ENCODE peak calls at places on chromosomes 12 and 14, in four cellular contexts. G is epithelial cell of esophagus; Q is CD8-positive, alpha-beta T cell; W is SK-N-SH. H is an unnamed sample.

GRCh38 chr12:28611115-28611435 is 420.8 kb downstream of the CCDC91 start:
- DNase-seq in Q (no peak), W (no peak), G (peak), H (no peak)

GRCh38 chr12:32148372-32148771 is 41.7 kb downstream of the BICD1 start:
- DNase-seq in Q (no peak), W (no peak), G (peak), H (no peak)

GRCh38 chr12:31672521-31672920 is 13.0 kb downstream of the ETFBKMT start:
- DNase-seq in W (no peak), G (no peak), Q (no peak), H (no peak)

GRCh38 chr12:115817399-115817798 is 460.1 kb downstream of the MED13L start:
- DNase-seq in Q (no peak), G (no peak), W (no peak), H (no peak)

GRCh38 chr14:57831981-57832380 is 33.9 kb downstream of the SLC35F4 start:
- DNase-seq in Q (no peak), W (no peak), G (peak), H (no peak)

GRCh38 chr12:80620281-80620680 is 87.2 kb upstream of the MYF6 start:
- DNase-seq in Q (no peak), G (no peak), W (no peak), H (no peak)

GRCh38 chr12:50363141-50363540 is 33.3 kb downstream of the FAM186A start:
- DNase-seq in Q (no peak), G (no peak), W (no peak), H (no peak)

GRCh38 chr12:132772551-132772950 is 10.9 kb upstream of the ANKLE2 start:
- DNase-seq in W (no peak), Q (no peak), G (no peak), H (no peak)

GRCh38 chr14:56290195-56290594 is 172.0 kb downstream of the PELI2 start:
- DNase-seq in Q (no peak), W (no peak), G (no peak), H (no peak)

GRCh38 chr12:50699149-50699548 is 64.8 kb upstream of the ATF1 start:
- DNase-seq in G (no peak), Q (no peak), W (no peak), H (no peak)

GRCh38 chr12:88570103-88570502 is 10.2 kb downstream of the KITLG start:
- DNase-seq in G (peak), Q (no peak), W (no peak), H (no peak)

GRCh38 chr12:52005903-52006703 is 643 bp upstream of the TAMALIN start:
- DNase-seq in Q (peak), G (no peak), W (no peak), H (no peak)

GRCh38 chr12:51904951-51905471 is 2.3 kb upstream of the ACVRL1 start:
- DNase-seq in G (peak), Q (no peak), W (peak), H (no peak)

GRCh38 chr12:4117386-4118016 is 156.1 kb upstream of the CCND2 start:
- DNase-seq in G (no peak), Q (no peak), W (no peak), H (peak)

GRCh38 chr12:3921142-3921520 is 47.9 kb upstream of the PARP11 start:
- DNase-seq in Q (no peak), W (no peak), G (no peak), H (no peak)

GRCh38 chr12:120234643-120235368 is 30.7 kb downstream of the PXN start:
- DNase-seq in W (peak), G (peak), Q (no peak), H (peak)

GRCh38 chr12:27076930-27077329 is 5.4 kb downstream of the C12orf71 start:
- DNase-seq in Q (no peak), W (no peak), G (peak), H (no peak)

GRCh38 chr14:97027256-97027999 is 230.2 kb downstream of the VRK1 start:
- DNase-seq in Q (no peak), G (no peak), W (no peak), H (no peak)

GRCh38 chr12:1297206-1297605 is 297.2 kb downstream of the FBXL14 start:
- DNase-seq in W (no peak), Q (no peak), G (no peak), H (no peak)

GRCh38 chr14:64788706-64789105 is 84.5 kb downstream of the PLEKHG3 start:
- DNase-seq in G (peak), Q (no peak), W (no peak), H (no peak)

GRCh38 chr12:53502331-53502730 is 1.2 kb downstream of the TARBP2 start:
- DNase-seq in Q (no peak), W (no peak), G (no peak), H (no peak)

GRCh38 chr12:122789637-122790036 is 15.3 kb downstream of the CCDC62 start:
- DNase-seq in G (no peak), W (no peak), Q (no peak), H (no peak)

GRCh38 chr14:20630340-20631022 is 11.0 kb downstream of the OR6S1 start:
- DNase-seq in W (no peak), G (peak), Q (no peak), H (no peak)

GRCh38 chr12:132319359-132319950 is 9.9 kb downstream of the GALNT9 start:
- DNase-seq in G (no peak), W (no peak), Q (no peak), H (no peak)

GRCh38 chr14:67674480-67675218 is at the start of gene VTI1B:
- DNase-seq in W (peak), G (peak), Q (peak), H (peak)

GRCh38 chr12:39476121-39476520 is 33.2 kb upstream of the KIF21A start:
- DNase-seq in G (no peak), Q (no peak), W (no peak), H (no peak)

GRCh38 chr12:39476894-39477293 is 34.0 kb upstream of the KIF21A start:
- DNase-seq in W (no peak), Q (no peak), G (no peak), H (no peak)
- H3K4me3 ChIP-seq in W (no peak), Q (no peak), G (no peak), H (no peak)

DNA sequence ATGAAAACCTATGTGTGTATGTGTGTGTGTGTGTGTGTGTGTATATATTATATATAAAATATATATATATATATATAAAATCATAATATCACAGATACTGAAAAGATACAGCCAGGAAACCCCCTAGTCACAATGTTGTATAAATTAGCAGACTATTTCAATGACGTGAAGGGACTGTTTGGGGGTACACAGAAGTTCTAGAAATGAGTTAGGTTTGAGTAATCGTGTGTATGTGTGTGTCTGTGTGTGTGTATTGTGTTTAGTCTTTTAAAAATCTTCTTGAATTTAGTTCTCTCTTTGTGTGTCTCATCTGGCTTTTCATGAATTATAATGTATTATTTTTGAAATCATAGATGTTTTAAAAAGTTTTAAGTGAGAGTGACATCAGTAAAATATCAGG is 21.9 kb downstream of the ADAM21 start:
- DNase-seq in W (no peak), Q (no peak), G (no peak), H (no peak)
- H3K4me3 ChIP-seq in W (no peak), Q (no peak), G (no peak), H (no peak)

GRCh38 chr14:26775765-26776577 is 178.1 kb upstream of the NOVA1 start:
- DNase-seq in W (no peak), Q (no peak), G (peak), H (no peak)
- H3K4me3 ChIP-seq in W (peak), Q (no peak), G (no peak), H (no peak)

GRCh38 chr14:98262566-98262965 is 1009.4 kb downstream of the BCL11B start:
- DNase-seq in W (no peak), Q (no peak), G (no peak), H (no peak)

DNA sequence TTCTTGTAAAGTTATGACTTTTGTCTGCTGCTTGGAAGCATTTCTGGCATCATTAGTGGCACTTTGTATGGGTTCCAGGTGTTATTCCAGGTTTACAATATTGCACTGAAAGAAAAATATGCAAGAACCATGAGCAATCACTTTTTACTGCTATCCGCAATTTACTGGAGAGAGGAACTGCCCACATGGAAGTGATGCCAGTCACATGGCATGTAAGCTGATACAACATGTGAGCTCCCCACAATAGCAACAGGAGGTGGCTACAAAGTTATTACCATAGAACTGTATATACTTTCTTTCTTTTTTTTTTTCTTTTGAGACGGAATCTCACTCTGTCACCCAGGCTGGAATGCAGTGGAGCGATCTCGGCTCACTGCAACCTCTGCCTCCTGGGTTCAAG is 1012.1 kb downstream of the BCL11B start:
- DNase-seq in G (peak), Q (no peak), W (no peak), H (no peak)
- H3K4me3 ChIP-seq in G (no peak), Q (no peak), W (no peak), H (no peak)

DNA sequence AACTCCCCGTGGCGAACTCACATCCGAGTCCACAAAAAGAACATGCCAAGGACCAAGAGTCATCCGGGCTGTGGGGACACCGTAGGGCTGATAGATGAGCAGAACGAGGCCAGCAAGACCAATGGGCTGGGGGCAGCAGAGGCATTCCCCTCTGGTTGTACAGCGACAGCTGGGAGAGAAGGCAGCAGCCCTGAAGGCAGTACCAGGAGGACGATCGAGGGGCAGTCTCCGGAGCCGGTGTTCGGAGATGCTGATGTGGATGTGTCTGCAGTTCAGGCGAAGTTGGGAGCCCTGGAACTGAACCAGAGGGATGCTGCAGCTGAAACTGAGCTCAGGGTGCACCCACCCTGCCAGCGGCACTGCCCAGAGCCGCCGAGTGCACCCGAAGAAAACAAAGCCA is 50.7 kb downstream of the TBC1D30 start:
- DNase-seq in G (no peak), Q (no peak), W (no peak), H (no peak)
- H3K4me3 ChIP-seq in G (no peak), Q (no peak), W (no peak), H (no peak)

H was measured in coronary artery.